ENCODE peak calls at places on chromosome X, in nine cellular contexts. E is stimulated activated CD8-positive, alpha-beta memory T cell treated with anti-CD3 and anti-CD28 coated beads, Interleukin-4, amount 100 ng/mL, for 1 hour; M is NCI-H1436; J is NAMALWA; V is HT1080; U is sciatic nerve; F is fibroblast of the aortic adventitia; O is stimulated activated naive CD4-positive, alpha-beta T cell treated with Interleukin-2 at 50 U/mL for 16 hours; T is SK-N-DZ. C is an unnamed sample.

GRCh38 chrX:131621650-131622049 is 77.8 kb downstream of the OR13H1 start:
- DNase-seq in E (no peak), M (no peak), J (no peak), V (peak; percentile 42), U (no peak), F (peak; percentile 39), O (no peak), T (no peak), C (no peak)

GRCh38 chrX:119240356-119240755 is 4.3 kb downstream of the PGRMC1 start:
- DNase-seq in E (no peak), M (no peak), J (no peak), V (peak; percentile 16), U (no peak), F (peak; percentile 88), O (no peak), T (no peak), C (no peak)

GRCh38 chrX:84893897-84894296 is 109.8 kb upstream of the APOOL start:
- DNase-seq in E (no peak), M (no peak), J (no peak), V (no peak), U (no peak), F (no peak), O (no peak), T (no peak), C (no peak)

GRCh38 chrX:102063445-102064074 is 61.9 kb upstream of the TCEAL2 start:
- DNase-seq in E (no peak), M (no peak), J (peak; percentile 12), V (no peak), U (no peak), F (no peak), O (no peak), T (no peak), C (no peak)

GRCh38 chrX:2848806-2849420 is 20.2 kb downstream of the GYG2 start:
- DNase-seq in E (no peak), M (no peak), J (no peak), V (peak; percentile 24), U (no peak), F (peak; percentile 73), O (no peak), T (no peak), C (no peak)

GRCh38 chrX:38654302-38654701 is 93.0 kb downstream of the TSPAN7 start:
- DNase-seq in E (no peak), M (no peak), J (peak; percentile 44), V (no peak), U (no peak), F (peak; percentile 46), O (no peak), T (peak; percentile 23), C (no peak)

GRCh38 chrX:81957900-81958545 is 756.1 kb downstream of the SH3BGRL start:
- DNase-seq in E (no peak), M (peak; percentile 2), J (peak; percentile 18), V (peak; percentile 1), U (no peak), F (no peak), O (no peak), T (peak; percentile 10), C (no peak)

GRCh38 chrX:2748171-2748814 is 3.5 kb upstream of the XG start:
- DNase-seq in E (no peak), M (no peak), J (no peak), V (no peak), U (no peak), F (no peak), O (no peak), T (no peak), C (no peak)

C was measured in activated T-helper 2 cell treated with anti-CD3 and anti-CD28 coated beads, Interferon-gamma antibody, Interleukin-2, Interleukin-4, amounts not matched to agents 10 μg/mL and 5 μg/mL and 100 μg/mL, durations not matched to agents 14 hours and 24 hours and 36 hours.